ENCODE peak calls at places on chromosomes 12 and 14, in eight cellular contexts. H, F, B, L, A, O, J and G are unnamed samples.

GRCh38 chr14:37036669-37037341 is 135.6 kb downstream of the SLC25A21 start:
- DNase-seq in A (no peak), B (no peak), F (no peak), H (no peak), L (no peak), J (no peak), O (no peak), G (no peak)

GRCh38 chr14:71742491-71742890 is 189.7 kb upstream of the RGS6 start:
- DNase-seq in O (no peak), F (no peak), A (no peak), B (no peak), J (no peak), L (no peak), H (no peak), G (no peak)

GRCh38 chr12:83097656-83098055 is 410.9 kb downstream of the TMTC2 start:
- DNase-seq in A (no peak), B (no peak), L (no peak), J (no peak), H (no peak), F (no peak), O (no peak), G (no peak)

GRCh38 chr12:95787274-95787814 is 3.2 kb downstream of the NTN4 start:
- DNase-seq in B (no peak), H (no peak), L (no peak), A (no peak), O (no peak), J (no peak), F (no peak), G (no peak)

GRCh38 chr14:34628681-34629135 is 1.2 kb downstream of the SNX6 start:
- DNase-seq in O (peak; percentile 21), A (peak; percentile 20), F (no peak), J (no peak), L (peak; percentile 34), H (no peak), B (no peak), G (peak; percentile 8)

GRCh38 chr12:121955258-121956040 is 37.1 kb downstream of the CFAP251 start:
- DNase-seq in J (peak; percentile 46), L (peak; percentile 30), A (no peak), B (no peak), F (no peak), O (no peak), H (no peak), G (no peak)

GRCh38 chr14:67331368-67332125 is 28.1 kb downstream of the ATP6V1D start:
- DNase-seq in L (no peak), J (no peak), O (no peak), F (no peak), H (no peak), A (no peak), B (no peak), G (no peak)

GRCh38 chr14:35632276-35633071 is 98.5 kb downstream of the INSM2 start:
- DNase-seq in L (no peak), H (peak; percentile 42), F (no peak), A (no peak), J (no peak), O (no peak), B (no peak), G (no peak)

GRCh38 chr12:46209165-46209564 is 59.7 kb downstream of the SLC38A1 start:
- DNase-seq in A (no peak), H (no peak), O (no peak), B (no peak), L (no peak), J (no peak), F (no peak), G (no peak)

GRCh38 chr12:114625294-114625851 is 58.6 kb downstream of the TBX3 start:
- DNase-seq in J (peak; percentile 69), O (peak; percentile 20), L (peak; percentile 64), B (no peak), F (no peak), A (peak; percentile 96), H (no peak), G (peak; percentile 75)

GRCh38 chr14:93328546-93328945 is 4.3 kb downstream of the BTBD7 start:
- DNase-seq in B (no peak), F (no peak), A (no peak), J (no peak), L (no peak), O (no peak), H (no peak), G (no peak)

GRCh38 chr12:116033765-116034164 is 243.7 kb downstream of the MED13L start:
- DNase-seq in B (no peak), O (no peak), F (no peak), A (no peak), J (no peak), L (no peak), H (no peak), G (no peak)

GRCh38 chr12:64625243-64626077 is 15.2 kb downstream of the RASSF3 start:
- DNase-seq in L (peak; percentile 24), B (no peak), O (no peak), J (peak; percentile 87), F (no peak), H (no peak), A (no peak), G (peak; percentile 73)

GRCh38 chr12:83040991-83041390 is 354.3 kb downstream of the TMTC2 start:
- DNase-seq in B (no peak), A (no peak), J (no peak), O (no peak), L (no peak), F (no peak), H (no peak), G (no peak)

GRCh38 chr12:131833896-131834641 is 5.9 kb downstream of the MMP17 start:
- DNase-seq in B (no peak), H (no peak), L (no peak), O (no peak), J (no peak), F (no peak), A (peak; percentile 75), G (no peak)

GRCh38 chr12:112107728-112108447 is 695 bp downstream of the NAA25 start:
- DNase-seq in O (no peak), L (peak; percentile 39), A (peak; percentile 77), H (no peak), F (no peak), J (peak; percentile 44), B (no peak), G (no peak)

GRCh38 chr14:56023681-56024080 is 94.5 kb upstream of the PELI2 start:
- DNase-seq in L (no peak), A (no peak), H (no peak), F (no peak), J (no peak), O (no peak), B (no peak), G (no peak)

GRCh38 chr12:18551703-18552102 is 186.1 kb downstream of the PLCZ1 start:
- DNase-seq in H (no peak), B (no peak), O (no peak), J (no peak), L (no peak), F (no peak), A (no peak), G (no peak)

GRCh38 chr12:7142057-7142644 is 12.0 kb downstream of the CLSTN3 start:
- DNase-seq in J (peak; percentile 60), A (peak; percentile 95), B (no peak), O (peak; percentile 54), F (no peak), L (peak; percentile 59), H (peak; percentile 42), G (peak; percentile 12)

GRCh38 chr12:101459642-101460346 is 15.3 kb upstream of the SPIC start:
- DNase-seq in O (no peak), F (no peak), H (no peak), A (peak; percentile 81), L (no peak), B (no peak), J (peak; percentile 75), G (peak; percentile 95)

GRCh38 chr12:115687094-115687493 is 590.4 kb downstream of the MED13L start:
- DNase-seq in B (no peak), O (no peak), L (no peak), A (no peak), J (no peak), H (no peak), F (no peak), G (no peak)